ENCODE peak calls at places on chromosomes 7 and 10, in nine cellular contexts. P is mesendoderm; V is lower lobe of right lung; Q is SJSA1; X is right cardiac atrium; C is astrocyte; Z is GM23338; F is CD8-positive, alpha-beta memory T cell; D is IMR-90. R is an unnamed sample.
A peak's percentile ranks its signal among the peaks of the same experiment; 100 is the strongest.

GRCh38 chr10:95440756-95441546 is 120.2 kb downstream of the SORBS1 start:
- DNase-seq in P (no peak), V (no peak), Q (no peak), X (no peak), C (peak; percentile 70), Z (no peak), F (no peak), D (no peak), R (no peak)

GRCh38 chr10:30821269-30821993 is 191.9 kb upstream of the LYZL2 start:
- DNase-seq in P (peak; percentile 61), V (no peak), Q (no peak), X (no peak), C (peak; percentile 28), Z (no peak), F (no peak), D (no peak), R (no peak)

GRCh38 chr7:5586279-5586962 is 162.8 kb upstream of the TNRC18 start:
- DNase-seq in P (no peak), V (no peak), Q (no peak), X (no peak), C (no peak), Z (peak; percentile 36), F (no peak), D (no peak), R (no peak)

GRCh38 chr7:38685851-38686250 is 54.7 kb upstream of the AMPH start:
- DNase-seq in P (no peak), V (no peak), Q (no peak), X (no peak), C (no peak), Z (no peak), F (no peak), D (no peak), R (no peak)

GRCh38 chr10:114103286-114103685 is 59.6 kb downstream of the ADRB1 start:
- DNase-seq in P (peak; percentile 57), V (no peak), Q (no peak), X (no peak), C (peak; percentile 36), Z (peak; percentile 63), F (peak; percentile 27), D (peak; percentile 67), R (peak; percentile 50)

GRCh38 chr7:25805027-25805687 is 346.8 kb upstream of the NFE2L3 start:
- DNase-seq in P (no peak), V (no peak), Q (peak; percentile 49), X (no peak), C (peak; percentile 26), Z (no peak), F (no peak), D (peak; percentile 9), R (no peak)

GRCh38 chr7:32941996-32942782 is 15.1 kb upstream of the FKBP9 start:
- DNase-seq in P (peak; percentile 55), V (peak; percentile 88), Q (peak; percentile 62), X (peak; percentile 91), C (peak; percentile 34), Z (peak; percentile 40), F (peak; percentile 42), D (peak; percentile 32), R (no peak)

GRCh38 chr10:63343476-63343875 is 122.3 kb downstream of the JMJD1C start:
- DNase-seq in P (no peak), V (no peak), Q (no peak), X (no peak), C (peak; percentile 24), Z (no peak), F (no peak), D (no peak), R (no peak)

GRCh38 chr10:48457949-48458661 is 146.8 kb downstream of the ARHGAP22 start:
- DNase-seq in P (no peak), V (no peak), Q (peak; percentile 30), X (peak; percentile 27), C (no peak), Z (no peak), F (no peak), D (no peak), R (no peak)

GRCh38 chr10:6353526-6353925 is 150.8 kb downstream of the PFKFB3 start:
- DNase-seq in P (no peak), V (no peak), Q (no peak), X (no peak), C (no peak), Z (no peak), F (no peak), D (no peak), R (no peak)

GRCh38 chr7:139727151-139727705 is 50.6 kb downstream of the HIPK2 start:
- DNase-seq in P (no peak), V (no peak), Q (no peak), X (no peak), C (peak; percentile 43), Z (no peak), F (no peak), D (peak; percentile 69), R (no peak)

GRCh38 chr7:6291531-6291930 is 19.1 kb upstream of the CYTH3 start:
- DNase-seq in P (no peak), V (no peak), Q (no peak), X (no peak), C (no peak), Z (no peak), F (no peak), D (no peak), R (no peak)

GRCh38 chr10:101972761-101973160 is 83.2 kb downstream of the ARMH3 start:
- DNase-seq in P (no peak), V (no peak), Q (no peak), X (no peak), C (no peak), Z (no peak), F (no peak), D (peak; percentile 23), R (no peak)

GRCh38 chr7:29754874-29755490 is 51.3 kb upstream of the WIPF3 start:
- DNase-seq in P (no peak), V (no peak), Q (no peak), X (no peak), C (no peak), Z (no peak), F (no peak), D (no peak), R (no peak)

GRCh38 chr10:24762161-24762924 is 38.7 kb upstream of the ARHGAP21 start:
- DNase-seq in P (peak; percentile 9), V (no peak), Q (no peak), X (no peak), C (peak; percentile 46), Z (peak; percentile 10), F (no peak), D (no peak), R (no peak)

GRCh38 chr10:11993834-11994468 is 48.7 kb downstream of the UPF2 start:
- DNase-seq in P (no peak), V (no peak), Q (no peak), X (no peak), C (no peak), Z (no peak), F (no peak), D (no peak), R (no peak)

GRCh38 chr10:93991596-93992284 is 2.0 kb upstream of the PLCE1 start:
- DNase-seq in P (peak; percentile 94), V (no peak), Q (peak; percentile 88), X (peak; percentile 87), C (peak; percentile 82), Z (peak; percentile 49), F (no peak), D (peak; percentile 73), R (no peak)
- H3K27me3 ChIP-seq in P (peaks cover 12% of the 10 kb centered on the region), V (peaks cover 18% of the 10 kb centered on the region), Q (no peaks in the 10 kb centered on the region), X (no peaks in the 10 kb centered on the region), C (no peaks in the 10 kb centered on the region), Z (peaks cover 71% of the 10 kb centered on the region), F (no peaks in the 10 kb centered on the region), D (peaks cover 9% of the 10 kb centered on the region), R (no peaks in the 10 kb centered on the region)

GRCh38 chr10:27744478-27745379 is 890 bp downstream of the MKX start:
- DNase-seq in P (peak; percentile 63), V (peak; percentile 48), Q (peak; percentile 42), X (peak; percentile 63), C (peak; percentile 26), Z (peak; percentile 66), F (peak; percentile 30), D (peak; percentile 26), R (no peak)

GRCh38 chr10:27745380-27745718 is 270 bp downstream of the MKX start:
- DNase-seq in P (no peak), V (no peak), Q (no peak), X (peak; percentile 28), C (no peak), Z (peak; percentile 83), F (no peak), D (no peak), R (no peak)

GRCh38 chr10:27745719-27746363 is at the start of gene MKX:
- DNase-seq in P (peak; percentile 89), V (peak; percentile 66), Q (no peak), X (peak; percentile 73), C (peak; percentile 27), Z (peak; percentile 95), F (peak; percentile 35), D (peak; percentile 44), R (no peak)

GRCh38 chr10:27747096-27747451 is 1.5 kb upstream of the MKX start:
- DNase-seq in P (peak; percentile 60), V (no peak), Q (no peak), X (no peak), C (no peak), Z (peak; percentile 60), F (no peak), D (peak; percentile 5), R (no peak)

GRCh38 chr10:27746364-27747095 is 911 bp upstream of the MKX start:
- DNase-seq in P (no peak), V (no peak), Q (no peak), X (peak; percentile 27), C (no peak), Z (peak; percentile 47), F (no peak), D (no peak), R (no peak)
- H3K27me3 ChIP-seq in P (peaks cover 28% of the 10 kb centered on the region), V (peaks cover 91% of the 10 kb centered on the region), Q (peaks cover 83% of the 10 kb centered on the region), X (no peaks in the 10 kb centered on the region), C (peaks cover 63% of the 10 kb centered on the region), Z (peaks cover 93% of the 10 kb centered on the region), F (peaks cover 51% of the 10 kb centered on the region), D (peaks cover 57% of the 10 kb centered on the region), R (peaks cover 14% of the 10 kb centered on the region)

DNA sequence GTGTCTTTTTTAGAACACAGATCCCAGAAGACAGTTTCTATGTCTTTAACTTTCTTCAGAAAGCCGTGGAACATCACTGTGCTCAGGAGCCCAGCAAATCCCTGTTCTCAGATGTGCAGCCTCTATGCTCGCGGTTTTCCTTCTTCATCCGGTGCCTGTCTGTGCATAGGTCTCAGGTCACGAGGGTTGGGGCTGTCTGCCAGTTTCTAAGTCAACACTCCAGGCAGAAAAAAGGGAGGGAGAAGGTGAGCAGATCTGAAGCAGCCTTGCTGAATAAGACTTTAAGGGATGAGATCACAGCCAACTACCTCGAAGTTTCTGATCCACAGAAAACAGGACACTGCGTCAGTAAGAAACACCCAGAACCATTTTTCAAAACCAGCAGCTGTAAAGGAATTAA is 68.4 kb downstream of the CRTAC1 start:
- DNase-seq in P (no peak), V (peak; percentile 63), Q (no peak), X (no peak), C (no peak), Z (no peak), F (no peak), D (no peak), R (no peak)
- H3K27me3 ChIP-seq in P (no peaks in the 10 kb centered on the region), V (peaks cover 6% of the 10 kb centered on the region), Q (peaks cover 13% of the 10 kb centered on the region), X (no peaks in the 10 kb centered on the region), C (peaks cover 2% of the 10 kb centered on the region), Z (no peaks in the 10 kb centered on the region), F (peaks cover 9% of the 10 kb centered on the region), D (no peaks in the 10 kb centered on the region), R (peaks cover 61% of the 10 kb centered on the region)

DNA sequence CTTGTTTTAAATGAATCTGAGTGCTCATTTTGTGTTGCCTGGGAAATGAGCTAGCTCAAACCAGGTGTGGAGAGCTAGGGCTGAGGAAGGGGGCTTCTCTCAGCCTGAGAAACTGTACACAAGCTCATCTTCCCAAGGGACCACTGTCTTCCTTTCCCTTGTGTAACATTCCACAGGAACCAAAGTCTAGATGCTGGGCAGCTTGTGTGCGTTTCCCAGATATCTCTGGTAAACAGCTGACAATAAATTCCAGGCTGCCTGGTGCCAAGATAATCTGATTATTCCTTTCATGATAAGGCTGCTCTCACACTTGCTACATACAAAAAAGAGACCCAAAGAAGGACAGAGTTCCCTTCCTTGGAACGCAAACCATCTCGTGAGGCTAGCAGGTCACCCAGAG is 33.1 kb upstream of the MKLN1 start:
- DNase-seq in P (no peak), V (no peak), Q (no peak), X (no peak), C (no peak), Z (no peak), F (no peak), D (no peak), R (no peak)
- H3K27me3 ChIP-seq in P (no peaks in the 10 kb centered on the region), V (no peaks in the 10 kb centered on the region), Q (no peaks in the 10 kb centered on the region), X (no peaks in the 10 kb centered on the region), C (no peaks in the 10 kb centered on the region), Z (no peaks in the 10 kb centered on the region), F (no peaks in the 10 kb centered on the region), D (no peaks in the 10 kb centered on the region), R (no peaks in the 10 kb centered on the region)

R was measured in Panc1.